ENCODE peak calls at places on chromosomes 2 and 18, in six cellular contexts. S is IMR-90, X is AG04450, T is K562, N is cardiac muscle cell, J is stomach. V is an unnamed sample. For H3K9me3, the result is how much of the 10 kb centered on the place peaks cover.

GRCh38 chr18:73933666-73934065 is 214.0 kb downstream of the FBXO15 start:
- DNase-seq in X (no peak), N (no peak), T (no peak), J (no peak), S (no peak), V (no peak)

GRCh38 chr18:69934866-69935265 is 12.8 kb downstream of the CD226 start:
- DNase-seq in J (no peak), N (no peak), T (no peak), S (no peak), X (no peak), V (no peak)

GRCh38 chr2:74919827-74920226 is 38.6 kb upstream of the POLE4 start:
- DNase-seq in T (peak), S (peak), J (peak), X (no peak), N (peak), V (peak)

GRCh38 chr18:55334875-55335274 is 253.1 kb downstream of the TCF4 start:
- DNase-seq in N (no peak), J (no peak), S (no peak), X (no peak), T (no peak), V (no peak)

GRCh38 chr2:85431787-85432186 is 13.3 kb downstream of the SH2D6 start:
- DNase-seq in N (no peak), X (no peak), T (no peak), J (no peak), S (no peak), V (no peak)

GRCh38 chr2:235883675-235884074 is 284.5 kb downstream of the GBX2 start:
- DNase-seq in N (peak), X (no peak), S (no peak), T (no peak), J (no peak), V (no peak)

GRCh38 chr2:205259131-205259530 is 423.2 kb upstream of the NRP2 start:
- DNase-seq in T (no peak), N (no peak), X (no peak), J (no peak), S (peak), V (no peak)

GRCh38 chr2:67997528-67998267 is 65.1 kb downstream of the C1D start:
- DNase-seq in J (no peak), N (no peak), X (peak), S (peak), T (no peak), V (no peak)

DNA sequence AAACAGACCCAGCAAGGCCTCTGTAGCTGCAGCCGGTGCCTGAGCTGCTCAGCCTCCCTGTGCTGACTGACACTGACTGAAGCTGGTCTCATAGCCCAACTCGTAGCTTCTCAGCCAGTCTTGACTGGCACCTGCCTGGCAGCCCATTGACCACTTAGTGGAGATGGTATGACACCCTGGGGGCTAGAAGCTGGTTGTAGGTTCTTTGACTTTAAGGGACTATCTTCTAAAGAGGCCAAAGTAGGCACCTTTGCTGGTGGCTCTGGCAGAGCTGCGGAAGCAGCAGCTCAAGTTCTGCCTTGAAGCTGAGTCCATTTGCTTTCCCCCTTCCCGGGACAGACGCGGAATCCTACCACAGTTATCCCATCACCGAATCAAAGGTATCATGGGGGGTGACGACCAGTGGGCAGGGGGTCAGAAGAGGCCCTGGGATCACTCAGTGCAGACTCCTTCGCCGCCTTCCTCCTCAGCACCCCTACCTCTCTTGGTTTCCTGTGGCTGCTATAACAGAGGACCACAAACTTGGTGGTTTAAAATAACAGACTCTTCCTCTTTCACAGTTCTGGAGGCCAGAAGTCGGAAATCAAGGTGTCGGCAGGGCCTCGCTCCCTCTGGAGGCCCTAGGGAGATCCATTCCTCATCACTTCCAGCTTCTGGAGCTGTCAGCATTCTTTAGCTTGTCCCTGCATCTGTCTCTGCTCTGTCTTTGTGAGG is 13.8 kb upstream of the FOSL2 start:
- DNase-seq in T (no peak), S (no peak), J (no peak), N (no peak), X (no peak), V (no peak)
- H3K9me3 ChIP-seq in T (under half), S (under half), J (under half), N (under half), X (under half), V (under half)

GRCh38 chr2:105068387-105068786 is 30.5 kb downstream of the MRPS9 start:
- DNase-seq in J (no peak), X (no peak), T (no peak), S (no peak), N (no peak), V (peak)
- H3K27ac ChIP-seq in J (no peak), X (no peak), T (no peak), S (no peak), N (no peak), V (no peak)

GRCh38 chr2:159283529-159283928 is 3.0 kb downstream of the WDSUB1 start:
- DNase-seq in J (no peak), N (no peak), X (no peak), S (no peak), T (no peak), V (no peak)

GRCh38 chr2:159286709-159287441 is 372 bp upstream of the WDSUB1 start:
- DNase-seq in X (peak), J (peak), T (peak), N (peak), S (peak), V (peak)

GRCh38 chr2:159287733-159288132 is 1.2 kb upstream of the WDSUB1 start:
- DNase-seq in T (no peak), J (no peak), S (no peak), X (no peak), N (no peak), V (no peak)

GRCh38 chr2:159285929-159286708 is at the start of gene WDSUB1:
- DNase-seq in S (peak), T (peak), X (no peak), N (peak), J (peak), V (peak)

GRCh38 chr2:159285433-159285832 is 1.1 kb downstream of the WDSUB1 start:
- DNase-seq in J (no peak), N (no peak), X (no peak), S (no peak), T (no peak), V (no peak)
- H3K4me3 ChIP-seq in J (peak), N (peak), X (peak), S (peak), T (peak), V (peak)

GRCh38 chr2:97983698-97984097 is 12.1 kb downstream of the TMEM131 start:
- DNase-seq in X (no peak), T (no peak), N (no peak), J (no peak), S (no peak), V (peak)
- H3K9me3 ChIP-seq in X (under half), T (under half), N (under half), J (under half), S (under half), V (under half)

GRCh38 chr2:17644997-17645715 is 104.7 kb downstream of the VSNL1 start:
- DNase-seq in J (no peak), N (no peak), S (peak), X (no peak), T (no peak), V (no peak)
- H3K27ac ChIP-seq in J (no peak), N (peak), S (peak), X (peak), T (no peak), V (no peak)